ENCODE peak calls at places on chromosome 3, in four cellular contexts. A is cardiac fibroblast, G is AG04450, E is RWPE2. Q is an unnamed sample.

GRCh38 chr3:173911446-173911845 is 513.9 kb downstream of the NLGN1 start:
- DNase-seq in G (no peak), E (no peak), A (no peak), Q (no peak)

GRCh38 chr3:124963755-124964154 is 29.2 kb upstream of the MUC13 start:
- DNase-seq in A (no peak), E (no peak), G (no peak), Q (no peak)

GRCh38 chr3:32255345-32255744 is 16.9 kb downstream of the CMTM8 start:
- DNase-seq in G (no peak), E (no peak), A (no peak), Q (no peak)

GRCh38 chr3:183226333-183226732 is 26.7 kb upstream of the B3GNT5 start:
- DNase-seq in A (no peak), E (no peak), G (no peak), Q (no peak)

GRCh38 chr3:128222771-128223386 is 69.6 kb downstream of the EEFSEC start:
- DNase-seq in A (peak), G (no peak), E (no peak), Q (no peak)

GRCh38 chr3:140994316-140994715 is 52.7 kb downstream of the SLC25A36 start:
- DNase-seq in E (no peak), G (no peak), A (peak), Q (no peak)

GRCh38 chr3:122497425-122497824 is 17.3 kb downstream of the KPNA1 start:
- DNase-seq in E (no peak), G (peak), A (peak), Q (peak)

GRCh38 chr3:55373413-55373812 is 113.7 kb downstream of the WNT5A start:
- DNase-seq in G (no peak), E (no peak), A (no peak), Q (no peak)

GRCh38 chr3:67854663-67855062 is 200.3 kb upstream of the SUCLG2 start:
- DNase-seq in A (no peak), E (no peak), G (no peak), Q (no peak)

GRCh38 chr3:48990636-48991421 is 788 bp downstream of the P4HTM start:
- DNase-seq in G (no peak), E (no peak), A (peak), Q (no peak)

GRCh38 chr3:47024932-47025331 is 45.5 kb downstream of the NBEAL2 start:
- DNase-seq in A (no peak), E (no peak), G (no peak), Q (peak)

GRCh38 chr3:53145109-53146077 is 15.2 kb upstream of the RFT1 start:
- DNase-seq in G (no peak), E (no peak), A (no peak), Q (no peak)

GRCh38 chr3:46372492-46373359 is 2.0 kb downstream of the CCR5 start:
- DNase-seq in A (peak), E (no peak), G (no peak), Q (no peak)

GRCh38 chr3:8870134-8870533 is 93.1 kb downstream of the RAD18 start:
- DNase-seq in A (no peak), G (no peak), E (no peak), Q (no peak)

GRCh38 chr3:159626598-159626997 is 362.0 kb upstream of the IL12A start:
- DNase-seq in E (no peak), G (no peak), A (no peak), Q (no peak)

GRCh38 chr3:59558906-59559720 is 509.3 kb upstream of the CFAP20DC start:
- DNase-seq in G (no peak), A (no peak), E (no peak), Q (no peak)

GRCh38 chr3:30162579-30162978 is 443.8 kb upstream of the TGFBR2 start:
- DNase-seq in G (peak), E (no peak), A (peak), Q (peak)

GRCh38 chr3:146504546-146505197 is 35.3 kb upstream of the PLSCR2 start:
- DNase-seq in A (peak), G (no peak), E (no peak), Q (peak)

GRCh38 chr3:24595801-24596200 is 101.2 kb upstream of the THRB start:
- DNase-seq in E (no peak), A (peak), G (peak), Q (no peak)

GRCh38 chr3:141323936-141324704 is 44.2 kb upstream of the ZBTB38 start:
- DNase-seq in G (no peak), A (no peak), E (no peak), Q (no peak)

GRCh38 chr3:194118920-194119319 is 17.0 kb upstream of the HES1 start:
- DNase-seq in E (no peak), G (no peak), A (no peak), Q (no peak)

GRCh38 chr3:100864471-100865268 is 128.6 kb downstream of the ABI3BP start:
- DNase-seq in G (no peak), A (no peak), E (no peak), Q (no peak)

GRCh38 chr3:76132154-76132470 is 346.8 kb upstream of the ZNF717 start:
- DNase-seq in A (no peak), G (no peak), E (no peak), Q (no peak)

GRCh38 chr3:112550859-112551258 is 10.9 kb downstream of the ATG3 start:
- DNase-seq in E (no peak), G (no peak), A (no peak), Q (no peak)
- TF ChIP-seq CTCF in E (no peak), G (no peak), A (no peak), Q (no peak)

GRCh38 chr3:43692085-43692484 is 1.3 kb downstream of the ABHD5 start:
- DNase-seq in E (no peak), G (no peak), A (no peak), Q (no peak)

GRCh38 chr3:43689766-43690399 is 855 bp upstream of the ABHD5 start:
- DNase-seq in E (no peak), A (no peak), G (no peak), Q (no peak)

GRCh38 chr3:43691120-43692002 is 623 bp downstream of the ABHD5 start:
- DNase-seq in G (no peak), E (peak), A (no peak), Q (peak)

GRCh38 chr3:43689166-43689565 is 1.6 kb upstream of the ABHD5 start:
- DNase-seq in A (no peak), G (no peak), E (no peak), Q (no peak)

DNA sequence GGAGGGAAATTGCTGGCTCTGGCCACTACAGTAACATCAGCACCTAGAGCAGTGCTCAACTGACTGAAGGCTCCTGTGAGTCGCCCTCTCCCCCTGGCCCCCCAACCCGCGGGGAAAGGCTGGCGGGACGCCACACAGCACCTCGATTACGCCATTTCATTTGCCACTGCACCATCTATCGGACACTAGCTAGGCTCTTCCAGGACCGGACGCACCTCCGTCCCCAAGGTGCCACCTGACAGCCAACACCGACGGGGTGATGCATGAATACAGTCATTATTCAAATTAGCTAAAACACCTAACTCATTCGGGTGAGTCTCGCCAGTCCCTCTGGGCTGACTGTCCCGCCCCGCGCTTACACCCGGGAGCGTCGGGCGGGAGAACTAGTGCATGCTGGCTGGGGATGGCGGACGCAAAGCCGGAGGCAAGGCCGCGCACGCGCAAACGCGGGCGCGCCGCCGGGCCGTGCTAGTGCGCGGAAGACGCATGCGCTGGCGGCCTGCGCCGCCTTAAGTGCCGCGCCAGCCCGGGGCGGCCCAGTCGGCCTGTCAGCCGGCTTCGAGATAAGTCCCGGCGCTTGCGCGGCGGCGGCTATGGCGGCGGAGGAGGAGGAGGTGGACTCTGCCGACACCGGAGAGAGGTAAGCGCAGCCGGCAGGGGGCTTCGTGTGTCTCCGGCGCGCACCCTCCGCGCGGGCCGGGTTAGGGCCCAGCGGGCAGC is at the start of gene ABHD5:
- DNase-seq in G (peak), A (peak), E (peak), Q (peak)
- TF ChIP-seq CTCF in G (peak), A (peak), E (peak), Q (no peak)

GRCh38 chr3:177358085-177358967 is 161.0 kb upstream of the TBL1XR1 start:
- DNase-seq in G (no peak), E (peak), A (peak), Q (peak)
- TF ChIP-seq CTCF in G (no peak), E (no peak), A (no peak), Q (no peak)

DNA sequence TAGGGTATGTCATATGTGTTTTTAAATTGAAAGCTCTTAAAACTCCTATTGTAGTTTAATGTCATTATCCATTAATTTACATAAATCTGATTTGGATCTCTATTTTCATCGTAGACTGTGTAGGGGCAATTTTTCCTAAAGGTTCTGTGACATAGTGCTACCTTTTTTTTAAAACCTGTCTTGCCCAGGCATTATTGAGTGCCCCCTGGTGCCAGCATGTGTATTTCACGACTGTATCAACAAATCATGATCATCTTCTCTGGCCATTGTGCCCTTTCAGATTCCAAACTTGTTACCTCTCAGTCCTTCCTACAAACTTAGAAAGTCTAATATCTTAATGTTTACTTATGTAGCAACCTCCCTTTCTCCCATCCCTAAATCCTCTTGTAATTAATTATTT is 97.2 kb upstream of the FLNB start:
- DNase-seq in G (no peak), A (peak), E (no peak), Q (peak)
- TF ChIP-seq CTCF in G (peak), A (peak), E (peak), Q (peak)

DNA sequence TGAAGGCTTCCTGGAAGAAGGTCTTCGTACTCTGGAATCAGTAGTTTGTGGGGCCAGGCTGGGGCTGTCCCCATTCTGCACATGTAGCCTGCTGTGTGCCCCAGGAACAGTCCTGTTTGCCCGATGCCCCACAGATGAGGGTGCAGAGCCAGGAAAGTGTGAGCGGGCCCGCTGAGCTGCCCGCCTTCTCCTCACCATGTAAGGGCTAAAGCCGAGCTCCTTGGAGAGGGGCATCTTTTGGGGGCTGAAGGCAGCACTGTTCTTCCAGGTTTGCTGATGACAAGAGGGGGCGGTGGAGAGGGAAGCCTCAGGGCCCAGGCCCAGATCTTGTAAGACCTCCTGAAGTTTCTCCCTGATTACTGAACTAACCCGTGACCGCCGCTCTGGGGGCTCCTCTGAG is 73.2 kb upstream of the GSK3B start:
- DNase-seq in E (no peak), G (no peak), A (no peak), Q (no peak)
- TF ChIP-seq CTCF in E (no peak), G (no peak), A (no peak), Q (no peak)

GRCh38 chr3:139434764-139435291 is 41.5 kb downstream of the RBP2 start:
- DNase-seq in E (peak), G (no peak), A (peak), Q (no peak)
- TF ChIP-seq CTCF in E (peak), G (no peak), A (no peak), Q (no peak)

DNA sequence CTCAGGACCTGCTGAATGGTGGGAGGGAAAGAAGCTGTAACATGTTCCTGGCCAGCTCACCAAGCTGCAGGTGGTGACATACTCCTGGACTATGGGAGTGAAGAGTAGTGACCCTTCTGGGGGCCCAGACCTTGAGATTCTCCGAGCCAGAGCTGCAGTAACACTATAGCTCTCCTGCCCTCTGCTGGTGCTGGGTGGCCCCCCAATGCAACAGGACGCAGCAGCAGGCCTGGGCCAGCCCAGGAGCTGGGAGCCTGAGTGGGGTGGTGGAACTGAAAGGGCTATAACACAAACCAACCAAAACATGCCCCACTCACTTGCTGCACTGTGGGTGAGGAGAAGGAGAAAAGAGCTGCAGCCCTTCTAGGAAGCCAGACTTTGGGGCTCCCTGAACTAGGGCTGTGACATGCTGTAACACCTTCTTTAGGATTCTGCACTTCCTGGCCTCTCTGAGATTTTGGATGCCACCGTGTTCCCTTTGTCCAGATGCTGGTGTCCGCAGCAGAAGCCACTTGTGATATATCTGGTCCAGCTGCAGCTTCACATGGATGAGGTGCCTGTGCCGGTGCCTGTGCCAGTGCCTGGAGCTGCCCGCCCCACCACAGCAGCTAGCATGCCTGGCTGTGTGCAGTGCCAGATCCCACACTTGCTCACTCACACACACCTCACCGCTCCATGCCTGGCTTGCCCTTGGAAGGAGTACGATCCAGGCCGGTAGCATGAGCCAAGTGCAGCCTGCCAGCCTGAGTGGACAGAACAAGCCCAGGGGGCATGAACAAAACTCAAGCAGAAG is 636.8 kb upstream of the KCNMB2 start:
- DNase-seq in A (no peak), G (no peak), E (no peak), Q (no peak)
- TF ChIP-seq CTCF in A (no peak), G (no peak), E (no peak), Q (no peak)

GRCh38 chr3:175664911-175665310 is 805.8 kb downstream of the NAALADL2 start:
- DNase-seq in E (no peak), A (no peak), G (no peak), Q (no peak)
- TF ChIP-seq CTCF in E (no peak), A (no peak), G (no peak), Q (no peak)